ENCODE peak calls at places on chromosomes 13 and 19, in four cellular contexts. Y is CD8-positive, alpha-beta memory T cell; G is HCT116; H is body of pancreas. U is an unnamed sample. For H3K36me3 and H3K27me3, the result is how much of the 10 kb centered on the place peaks cover.

GRCh38 chr13:43805071-43805468 is 18.3 kb upstream of the ENOX1 start:
- DNase-seq in H (no peak), Y (no peak), G (peak), U (peak)

GRCh38 chr19:40601061-40601973 is at the start of gene LTBP4:
- DNase-seq in Y (peak), H (peak), G (no peak), U (no peak)

GRCh38 chr19:46753420-46754155 is 7.3 kb upstream of the STRN4 start:
- DNase-seq in G (no peak), H (peak), Y (peak), U (peak)

GRCh38 chr19:17985037-17985818 is 18.3 kb downstream of the KCNN1 start:
- DNase-seq in G (peak), H (no peak), Y (no peak), U (peak)

GRCh38 chr13:98581971-98582702 is 5.2 kb upstream of the STK24 start:
- DNase-seq in Y (no peak), G (no peak), H (no peak), U (no peak)

GRCh38 chr19:9323557-9323918 is 441 bp upstream of the ZNF559 start:
- DNase-seq in H (peak), G (peak), Y (peak), U (no peak)

GRCh38 chr19:23409392-23410048 is 14.2 kb upstream of the ZNF91 start:
- DNase-seq in G (no peak), Y (no peak), H (no peak), U (peak)

GRCh38 chr19:11247391-11247790 is 8.0 kb downstream of the ANGPTL8 start:
- DNase-seq in G (no peak), Y (no peak), H (peak), U (no peak)

GRCh38 chr19:5393088-5393487 is 52.5 kb upstream of the PTPRS start:
- DNase-seq in H (no peak), G (no peak), Y (no peak), U (no peak)

GRCh38 chr13:87677334-87678234 is 6.4 kb downstream of the SLITRK5 start:
- DNase-seq in H (peak), Y (peak), G (no peak), U (peak)

GRCh38 chr13:94548382-94549240 is 47.3 kb downstream of the TGDS start:
- DNase-seq in G (peak), H (peak), Y (no peak), U (peak)

GRCh38 chr19:47693489-47693888 is 19.7 kb upstream of the EHD2 start:
- DNase-seq in G (no peak), Y (no peak), H (no peak), U (peak)

GRCh38 chr19:33194884-33195710 is 967 bp downstream of the LRP3 start:
- DNase-seq in H (peak), Y (no peak), G (no peak), U (peak)

GRCh38 chr19:1360126-1360817 is 23.4 kb upstream of the NDUFS7 start:
- DNase-seq in H (no peak), G (no peak), Y (no peak), U (no peak)

GRCh38 chr13:112822851-112823250 is 133.0 kb downstream of the ATP11A start:
- DNase-seq in H (no peak), G (no peak), Y (no peak), U (no peak)
- H3K36me3 ChIP-seq in H (under half), G (under half), Y (under half), U (under half)

GRCh38 chr13:32964987-32965386 is 51.2 kb upstream of the KL start:
- DNase-seq in G (no peak), Y (no peak), H (no peak), U (no peak)

DNA sequence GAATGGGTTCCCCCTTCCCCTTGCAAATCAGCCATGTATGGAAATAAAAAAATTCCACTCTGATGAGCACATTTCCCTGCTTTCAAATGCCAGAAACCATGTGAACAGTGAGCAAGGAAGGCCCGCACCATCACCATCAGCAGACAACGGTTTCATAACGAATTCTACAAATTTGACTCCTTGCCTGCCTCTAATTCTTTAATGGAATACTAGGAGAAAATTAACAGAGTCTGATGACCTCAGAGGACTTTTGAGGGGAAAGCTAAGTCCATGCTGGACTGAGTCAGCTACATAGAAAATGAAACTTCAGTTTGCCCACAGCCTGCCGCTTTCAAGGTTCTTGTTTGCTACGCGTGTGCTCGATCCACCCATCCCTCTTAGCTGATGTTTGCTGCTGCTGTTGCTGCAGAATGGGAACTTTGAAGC is 46.7 kb upstream of the KL start:
- DNase-seq in G (no peak), Y (no peak), H (no peak), U (no peak)
- H3K4me3 ChIP-seq in G (no peak), Y (no peak), H (no peak), U (no peak)

DNA sequence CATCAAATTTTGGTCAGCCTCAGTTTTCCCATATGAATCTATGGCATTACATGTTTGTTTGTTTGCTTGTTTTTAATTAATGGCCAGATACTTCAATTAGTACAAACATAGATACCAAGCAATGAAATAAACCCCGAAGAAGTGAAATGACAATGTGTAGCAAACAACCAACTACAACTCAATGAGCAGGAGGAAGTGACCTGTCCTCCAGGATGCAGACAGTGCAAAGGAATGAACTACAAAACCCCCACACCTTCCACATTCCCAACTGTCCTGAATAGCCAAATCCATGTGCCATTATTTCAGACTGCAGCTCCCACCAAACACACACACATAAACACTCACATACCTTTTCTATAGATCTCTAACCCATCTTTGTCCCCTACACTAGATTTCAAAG is 45.0 kb upstream of the FAM124A start:
- DNase-seq in H (no peak), G (no peak), Y (no peak), U (no peak)
- H3K27me3 ChIP-seq in H (under half), G (under half), Y (under half), U (under half)

GRCh38 chr13:79346300-79346914 is 59.6 kb downstream of the RBM26 start:
- DNase-seq in Y (no peak), H (no peak), G (no peak), U (no peak)
- H3K36me3 ChIP-seq in Y (under half), H (under half), G (under half), U (under half)

GRCh38 chr13:78608254-78608704 is 4.9 kb upstream of the POU4F1 start:
- DNase-seq in Y (no peak), G (no peak), H (no peak), U (peak)
- H3K4me3 ChIP-seq in Y (peak), G (no peak), H (no peak), U (peak)

U was measured in H7.